ENCODE peak calls at places on chromosomes 2 and 18, in four cellular contexts. I, V, K and F are unnamed samples.

GRCh38 chr2:204545861-204546773 is 842 bp downstream of the PARD3B start:
- DNase-seq in I (no peak), V (no peak), K (peak; percentile 33), F (no peak)

GRCh38 chr2:121565389-121566250 is 34.9 kb downstream of the RNU4ATAC start:
- DNase-seq in K (no peak), I (no peak), V (peak; percentile 15), F (no peak)

GRCh38 chr18:7562491-7562890 is 4.6 kb upstream of the PTPRM start:
- DNase-seq in V (no peak), I (no peak), K (no peak), F (no peak)

GRCh38 chr2:239253264-239253663 is 147.6 kb downstream of the HDAC4 start:
- DNase-seq in I (no peak), V (no peak), K (no peak), F (no peak)

GRCh38 chr2:232320038-232320790 is 58.3 kb upstream of the ALPP start:
- DNase-seq in I (no peak), V (no peak), K (no peak), F (no peak)

GRCh38 chr2:1680222-1681016 is 63.9 kb downstream of the PXDN start:
- DNase-seq in K (no peak), V (no peak), I (no peak), F (no peak)

GRCh38 chr2:143425896-143426295 is 296.7 kb downstream of the ARHGAP15 start:
- DNase-seq in K (no peak), I (no peak), V (no peak), F (no peak)

GRCh38 chr2:242030858-242031257 is 161.3 kb downstream of the RTP5 start:
- DNase-seq in K (no peak), I (peak; percentile 20), V (no peak), F (no peak)

GRCh38 chr18:23378470-23378764 is 74.7 kb upstream of the RIOK3 start:
- DNase-seq in V (no peak), K (peak; percentile 63), I (no peak), F (no peak)

GRCh38 chr2:145185696-145186095 is 665.8 kb upstream of the ZEB2 start:
- DNase-seq in I (no peak), V (peak; percentile 34), K (peak; percentile 12), F (no peak)

GRCh38 chr2:170180031-170180566 is 2.2 kb downstream of the MYO3B start:
- DNase-seq in K (peak; percentile 50), V (no peak), I (no peak), F (no peak)

GRCh38 chr2:120871881-120872620 is 136.4 kb downstream of the GLI2 start:
- DNase-seq in I (peak; percentile 41), K (no peak), V (no peak), F (no peak)

GRCh38 chr18:21242141-21243040 is at the start of gene GREB1L:
- DNase-seq in I (peak; percentile 68), K (peak; percentile 85), V (peak; percentile 21), F (peak; percentile 61)

GRCh38 chr2:131488306-131489205 is 3.6 kb downstream of the MZT2A start:
- DNase-seq in K (no peak), I (no peak), V (no peak), F (peak; percentile 73)

GRCh38 chr2:216074794-216075193 is 6.8 kb downstream of the PECR start:
- DNase-seq in V (no peak), I (no peak), K (peak; percentile 15), F (no peak)

GRCh38 chr18:74806700-74807416 is 209.2 kb downstream of the ZNF407 start:
- DNase-seq in K (peak; percentile 97), V (peak; percentile 75), I (no peak), F (no peak)

GRCh38 chr2:5590836-5591235 is 101.3 kb upstream of the SOX11 start:
- DNase-seq in V (no peak), K (no peak), I (no peak), F (no peak)

GRCh38 chr18:33923980-33924379 is 300.7 kb downstream of the NOL4 start:
- DNase-seq in K (no peak), V (no peak), I (no peak), F (no peak)

GRCh38 chr18:9719421-9719981 is 11.4 kb downstream of the RAB31 start:
- DNase-seq in K (peak; percentile 91), I (peak; percentile 82), V (peak; percentile 85), F (no peak)

GRCh38 chr18:12293831-12294230 is 14.2 kb upstream of the TUBB6 start:
- DNase-seq in I (no peak), K (no peak), V (no peak), F (no peak)

GRCh38 chr18:13217466-13217961 is 1.0 kb upstream of the LDLRAD4 start:
- DNase-seq in V (no peak), K (no peak), I (peak; percentile 83), F (peak; percentile 78)

GRCh38 chr18:3151379-3152264 is 68.1 kb downstream of the MYOM1 start:
- DNase-seq in V (peak; percentile 54), K (peak; percentile 59), I (no peak), F (no peak)

GRCh38 chr2:118348380-118349024 is 260.2 kb downstream of the INSIG2 start:
- DNase-seq in K (no peak), I (no peak), V (no peak), F (no peak)

GRCh38 chr18:10085405-10085804 is 171.6 kb downstream of the VAPA start:
- DNase-seq in I (no peak), V (no peak), K (no peak), F (no peak)

GRCh38 chr2:64863097-64863820 is 125.9 kb upstream of the SLC1A4 start:
- DNase-seq in V (no peak), I (no peak), K (no peak), F (no peak)

GRCh38 chr18:11004294-11004693 is 145.1 kb downstream of the PIEZO2 start:
- DNase-seq in V (peak; percentile 48), I (no peak), K (no peak), F (no peak)

GRCh38 chr2:145169285-145169684 is 649.4 kb upstream of the ZEB2 start:
- DNase-seq in V (no peak), K (no peak), I (no peak), F (no peak)

GRCh38 chr2:195343540-195343939 is 313.5 kb upstream of the SLC39A10 start:
- DNase-seq in K (no peak), V (no peak), I (no peak), F (no peak)

GRCh38 chr2:71463342-71463654 is 9.9 kb downstream of the DYSF start:
- DNase-seq in K (no peak), V (no peak), I (no peak), F (no peak)

GRCh38 chr2:71462641-71463341 is 9.4 kb downstream of the DYSF start:
- DNase-seq in V (no peak), I (no peak), K (no peak), F (no peak)

GRCh38 chr2:71460595-71461303 is 7.4 kb downstream of the DYSF start:
- DNase-seq in I (no peak), K (peak; percentile 48), V (no peak), F (no peak)

GRCh38 chr2:71461304-71461671 is 7.9 kb downstream of the DYSF start:
- DNase-seq in V (no peak), K (no peak), I (no peak), F (no peak)

DNA sequence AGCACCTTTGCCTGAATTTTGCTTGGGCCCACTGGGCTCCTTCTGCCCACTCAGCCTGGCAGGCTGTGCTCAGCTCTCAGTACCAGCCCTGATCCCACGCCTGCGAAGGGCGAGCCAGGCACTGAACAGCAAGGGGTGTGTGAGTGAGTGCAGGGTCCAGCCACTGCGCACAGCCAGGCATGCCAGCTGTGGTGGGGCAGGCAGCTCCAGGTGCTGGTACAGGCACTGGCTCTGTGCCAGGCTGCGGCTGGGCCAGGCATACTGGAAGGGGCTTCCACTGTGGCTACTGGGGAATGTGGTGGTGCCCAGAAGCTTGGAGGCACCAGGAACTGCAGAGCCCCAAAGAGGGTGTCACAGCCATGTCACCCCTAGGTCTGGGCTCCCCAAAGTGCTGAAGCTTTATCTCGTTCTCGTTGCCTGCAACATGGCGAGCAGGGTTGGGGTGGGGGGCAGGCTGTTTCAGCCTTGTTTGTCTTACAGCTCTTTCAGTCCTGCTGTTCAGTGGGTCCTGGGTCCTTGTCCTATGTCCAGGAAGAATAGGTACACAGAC is 8.8 kb downstream of the DYSF start:
- DNase-seq in I (no peak), K (no peak), V (no peak), F (no peak)
- H3K27me3 ChIP-seq in I (no peaks in the 10 kb centered on the region), K (no peaks in the 10 kb centered on the region), V (peaks cover 29% of the 10 kb centered on the region), F (no peaks in the 10 kb centered on the region)

GRCh38 chr2:161141033-161141432 is 19.2 kb upstream of the TANK start:
- DNase-seq in V (no peak), I (no peak), K (no peak), F (no peak)
- H3K27ac ChIP-seq in V (no peak overlapping the region), I (no peak overlapping the region), K (no peak overlapping the region), F (no peak overlapping the region)

GRCh38 chr2:218017211-218018053 is 14.6 kb upstream of the TNS1 start:
- DNase-seq in K (no peak), I (peak; percentile 69), V (no peak), F (peak; percentile 53)
- H3K4me1 ChIP-seq in K (no peaks in the 10 kb centered on the region), I (peaks cover 3% of the 10 kb centered on the region), V (no peaks in the 10 kb centered on the region), F (peaks cover 62% of the 10 kb centered on the region)

GRCh38 chr18:58581265-58581664 is 47.6 kb downstream of the ALPK2 start:
- DNase-seq in V (peak; percentile 65), K (peak; percentile 85), I (no peak), F (no peak)
- H3K27me3 ChIP-seq in V (no peaks in the 10 kb centered on the region), K (no peaks in the 10 kb centered on the region), I (no peaks in the 10 kb centered on the region), F (no peaks in the 10 kb centered on the region)

GRCh38 chr2:140472676-140473075 is 1658.1 kb downstream of the LRP1B start:
- DNase-seq in K (no peak), I (no peak), V (peak; percentile 10), F (no peak)
- H3K27ac ChIP-seq in K (no peak overlapping the region), I (no peak overlapping the region), V (no peak overlapping the region), F (no peak overlapping the region)

GRCh38 chr2:159150208-159150607 is 136.3 kb downstream of the WDSUB1 start:
- DNase-seq in K (no peak), V (no peak), I (no peak), F (no peak)
- H3K4me1 ChIP-seq in K (peaks cover 27% of the 10 kb centered on the region), V (peaks cover 2% of the 10 kb centered on the region), I (no peaks in the 10 kb centered on the region), F (peaks cover 99% of the 10 kb centered on the region)

GRCh38 chr2:29526587-29527586 is 394.5 kb downstream of the ALK start:
- DNase-seq in V (no peak), K (no peak), I (no peak), F (no peak)

GRCh38 chr2:29525921-29526320 is 395.5 kb downstream of the ALK start:
- DNase-seq in K (no peak), I (no peak), V (no peak), F (no peak)

GRCh38 chr2:29528371-29528770 is 393.0 kb downstream of the ALK start:
- DNase-seq in V (no peak), I (no peak), K (no peak), F (no peak)

GRCh38 chr2:29528891-29529520 is 392.4 kb downstream of the ALK start:
- DNase-seq in V (peak; percentile 52), I (peak; percentile 48), K (peak; percentile 52), F (peak; percentile 59)

GRCh38 chr2:29527947-29528346 is 393.4 kb downstream of the ALK start:
- DNase-seq in I (no peak), K (no peak), V (no peak), F (no peak)
- H3K27me3 ChIP-seq in I (no peaks in the 10 kb centered on the region), K (no peaks in the 10 kb centered on the region), V (no peaks in the 10 kb centered on the region), F (peaks cover 64% of the 10 kb centered on the region)

GRCh38 chr2:28909655-28910054 is 15.2 kb downstream of the WDR43 start:
- DNase-seq in K (no peak), I (no peak), V (no peak), F (no peak)
- H3K27ac ChIP-seq in K (no peak overlapping the region), I (no peak overlapping the region), V (no peak overlapping the region), F (no peak overlapping the region)

GRCh38 chr2:55009277-55010055 is 40.8 kb downstream of the RTN4 start:
- DNase-seq in I (no peak), V (no peak), K (no peak), F (no peak)
- H3K4me1 ChIP-seq in I (peaks cover 8% of the 10 kb centered on the region), V (peaks cover 17% of the 10 kb centered on the region), K (peaks cover 47% of the 10 kb centered on the region), F (peaks cover 91% of the 10 kb centered on the region)